ENCODE peak calls at places on chromosomes 6 and 20, in four cellular contexts. E, A, B and D are unnamed samples.

GRCh38 chr6:79225718-79226117 is 8.8 kb downstream of the HMGN3 start:
- DNase-seq in E (no peak), A (no peak), B (no peak), D (no peak)

GRCh38 chr6:142275146-142276006 is 26.4 kb upstream of the ADGRG6 start:
- DNase-seq in E (no peak), A (no peak), B (no peak), D (no peak)

GRCh38 chr6:117344444-117345291 is 79.3 kb downstream of the VGLL2 start:
- DNase-seq in E (no peak), A (no peak), B (peak), D (no peak)

GRCh38 chr6:113412589-113413367 is 444.4 kb upstream of the MARCKS start:
- DNase-seq in E (no peak), A (peak), B (no peak), D (no peak)

GRCh38 chr20:38094968-38095689 is 61.6 kb downstream of the RPRD1B start:
- DNase-seq in E (no peak), A (no peak), B (no peak), D (no peak)

GRCh38 chr6:149963212-149963461 is 606 bp upstream of the ULBP1 start:
- DNase-seq in E (peak), A (no peak), B (no peak), D (no peak)

GRCh38 chr6:138410972-138411667 is 7.1 kb downstream of the HEBP2 start:
- DNase-seq in E (peak), A (no peak), B (no peak), D (no peak)

GRCh38 chr20:40494238-40494637 is 194.8 kb downstream of the MAFB start:
- DNase-seq in E (no peak), A (no peak), B (no peak), D (no peak)

GRCh38 chr6:33123732-33124524 is 48.1 kb downstream of the HLA-DPB1 start:
- DNase-seq in E (peak), A (peak), B (peak), D (peak)

GRCh38 chr6:13924146-13924948 is 405 bp upstream of the RNF182 start:
- DNase-seq in E (no peak), A (peak), B (peak), D (no peak)

GRCh38 chr20:46154796-46155195 is 36.7 kb downstream of the CD40 start:
- DNase-seq in E (no peak), A (no peak), B (no peak), D (no peak)

GRCh38 chr6:35786810-35787209 is 6.0 kb downstream of the CLPSL1 start:
- DNase-seq in E (no peak), A (no peak), B (no peak), D (no peak)

GRCh38 chr20:48767269-48767960 is 60.4 kb downstream of the PREX1 start:
- DNase-seq in E (no peak), A (no peak), B (no peak), D (no peak)

GRCh38 chr6:136971609-136972008 is 49.5 kb downstream of the SLC35D3 start:
- DNase-seq in E (no peak), A (no peak), B (no peak), D (no peak)

GRCh38 chr20:17928633-17929311 is 39.8 kb downstream of the SNX5 start:
- DNase-seq in E (no peak), A (no peak), B (no peak), D (no peak)

GRCh38 chr6:15243994-15244604 is 1.8 kb upstream of the JARID2 start:
- DNase-seq in E (no peak), A (no peak), B (peak), D (no peak)

GRCh38 chr6:151387581-151387980 is 3.8 kb downstream of the ZBTB2 start:
- DNase-seq in E (no peak), A (no peak), B (no peak), D (no peak)

GRCh38 chr6:41687501-41688175 is 47.8 kb downstream of the TFEB start:
- DNase-seq in E (no peak), A (no peak), B (no peak), D (no peak)

GRCh38 chr20:9912858-9913434 is 74.1 kb upstream of the PAK5 start:
- DNase-seq in E (peak), A (peak), B (peak), D (peak)

GRCh38 chr6:149306967-149307366 is 10.5 kb upstream of the TAB2 start:
- DNase-seq in E (no peak), A (no peak), B (no peak), D (no peak)

GRCh38 chr6:139778688-139779087 is 404.2 kb upstream of the CITED2 start:
- DNase-seq in E (no peak), A (no peak), B (no peak), D (no peak)

GRCh38 chr6:87308970-87309369 is 13.4 kb upstream of the SMIM8 start:
- DNase-seq in E (no peak), A (no peak), B (no peak), D (no peak)

GRCh38 chr6:69795469-69796080 is 1.2 kb downstream of the LMBRD1 start:
- DNase-seq in E (no peak), A (peak), B (peak), D (no peak)
- TF ChIP-seq ELF1 in E (no peak), A (no peak), B (no peak), D (no peak)

GRCh38 chr6:37954791-37955190 is 135.3 kb downstream of the ZFAND3 start:
- DNase-seq in E (no peak), A (no peak), B (no peak), D (no peak)

GRCh38 chr6:37960139-37960935 is 140.8 kb downstream of the ZFAND3 start:
- DNase-seq in E (no peak), A (no peak), B (no peak), D (no peak)

GRCh38 chr6:37952027-37952426 is 132.5 kb downstream of the ZFAND3 start:
- DNase-seq in E (no peak), A (no peak), B (no peak), D (no peak)

DNA sequence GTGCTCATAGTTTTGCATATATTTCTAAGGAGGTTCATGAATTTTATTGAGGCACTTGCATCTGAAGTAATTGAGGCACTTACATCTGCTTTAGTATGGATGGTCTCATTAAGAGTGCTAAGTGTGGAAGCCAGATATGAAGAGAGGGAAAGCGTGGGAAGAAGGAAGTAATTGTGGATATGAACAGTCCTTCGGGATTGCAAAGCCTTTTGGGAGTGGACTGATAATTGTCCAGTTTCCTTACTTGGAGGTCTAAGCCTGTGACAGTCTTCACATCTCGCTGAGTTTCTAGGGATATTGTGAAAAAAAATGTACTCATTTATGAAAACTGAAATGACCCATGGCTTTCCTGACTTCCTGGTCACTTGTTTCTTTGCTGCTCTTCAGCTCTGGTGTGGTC is 137.2 kb downstream of the ZFAND3 start:
- DNase-seq in E (no peak), A (no peak), B (no peak), D (no peak)
- TF ChIP-seq ELF1 in E (no peak), A (no peak), B (no peak), D (no peak)

GRCh38 chr6:127289934-127290333 is 23.3 kb downstream of the RNF146 start:
- DNase-seq in E (no peak), A (no peak), B (no peak), D (no peak)
- TF ChIP-seq ELF1 in E (no peak), A (no peak), B (no peak), D (no peak)

GRCh38 chr6:157974967-157975366 is 6.7 kb upstream of the SYNJ2 start:
- DNase-seq in E (no peak), A (no peak), B (no peak), D (peak)
- TF ChIP-seq ELF1 in E (no peak), A (no peak), B (no peak), D (no peak)